ENCODE peak calls at places on chromosomes 4 and X, in five cellular contexts. Y, Q, R, H and J are unnamed samples.

GRCh38 chr4:94419956-94420355 is 31.8 kb upstream of the PDLIM5 start:
- DNase-seq in H (no peak), Q (no peak), Y (no peak), R (peak), J (no peak)

GRCh38 chr4:76571274-76571673 is 136.2 kb downstream of the SHROOM3 start:
- DNase-seq in Q (no peak), R (no peak), H (no peak), Y (no peak), J (no peak)

GRCh38 chr4:18034099-18034498 is 12.5 kb upstream of the LCORL start:
- DNase-seq in H (no peak), Q (no peak), R (peak), Y (no peak), J (no peak)

GRCh38 chr4:170697045-170697444 is 607.3 kb upstream of the AADAT start:
- DNase-seq in H (no peak), Y (no peak), R (no peak), Q (no peak), J (no peak)

GRCh38 chr4:103482471-103482870 is 237.3 kb downstream of the TACR3 start:
- DNase-seq in Y (no peak), H (no peak), Q (no peak), R (peak), J (no peak)

GRCh38 chr4:142040043-142040442 is 403.7 kb downstream of the IL15 start:
- DNase-seq in H (no peak), Y (no peak), Q (peak), R (no peak), J (no peak)

GRCh38 chr4:186144180-186144579 is 39.7 kb downstream of the FAM149A start:
- DNase-seq in Y (no peak), R (peak), H (peak), Q (no peak), J (no peak)

GRCh38 chr4:153142700-153143438 is 61.4 kb upstream of the TRIM2 start:
- DNase-seq in R (peak), Q (peak), H (peak), Y (peak), J (no peak)

GRCh38 chr4:21887481-21887880 is 61.1 kb downstream of the KCNIP4 start:
- DNase-seq in R (no peak), Q (no peak), H (no peak), Y (no peak), J (no peak)

GRCh38 chrX:107894038-107894437 is 68.4 kb downstream of the MID2 start:
- DNase-seq in Y (peak), Q (peak), R (peak), H (no peak), J (no peak)

GRCh38 chr4:172104534-172104933 is 291.3 kb downstream of the GALNTL6 start:
- DNase-seq in Y (no peak), H (no peak), Q (no peak), R (no peak), J (no peak)

GRCh38 chr4:185384877-185385465 is 10.8 kb downstream of the LRP2BP start:
- DNase-seq in R (peak), H (no peak), Y (peak), Q (no peak), J (no peak)

GRCh38 chr4:23819041-23819511 is 70.8 kb downstream of the PPARGC1A start:
- DNase-seq in R (no peak), Q (no peak), H (no peak), Y (peak), J (no peak)

GRCh38 chrX:40132751-40133150 is 35.0 kb upstream of the BCOR start:
- DNase-seq in H (peak), Q (no peak), Y (peak), R (peak), J (no peak)

GRCh38 chrX:3712080-3712869 is 1.2 kb downstream of the PRKX start:
- DNase-seq in H (peak), Q (peak), R (peak), Y (peak), J (peak)

GRCh38 chr4:141027421-141027820 is 105.8 kb downstream of the RNF150 start:
- DNase-seq in H (no peak), Q (no peak), R (no peak), Y (no peak), J (no peak)

GRCh38 chrX:138865093-138865649 is 153.7 kb upstream of the FGF13 start:
- DNase-seq in H (no peak), Q (no peak), Y (no peak), R (no peak), J (no peak)

GRCh38 chrX:42093756-42094155 is 170.4 kb upstream of the CASK start:
- DNase-seq in Q (no peak), H (no peak), Y (no peak), R (peak), J (no peak)

GRCh38 chr4:120293341-120293740 is 226.7 kb upstream of the MAD2L1 start:
- DNase-seq in Y (no peak), R (peak), H (no peak), Q (no peak), J (no peak)

GRCh38 chr4:88226143-88226542 is 58.2 kb downstream of the PPM1K start:
- DNase-seq in Q (no peak), R (no peak), H (no peak), Y (no peak), J (no peak)

GRCh38 chrX:35919536-35920309 is at the start of gene CFAP47:
- DNase-seq in Q (peak), R (no peak), Y (peak), H (peak), J (peak)

GRCh38 chrX:103249805-103250204 is 5.2 kb downstream of the TCEAL8 start:
- DNase-seq in Q (no peak), Y (no peak), H (no peak), R (no peak), J (no peak)

GRCh38 chr4:133156556-133156955 is 7.5 kb downstream of the PCDH10 start:
- DNase-seq in Q (no peak), Y (no peak), H (no peak), R (no peak), J (no peak)

GRCh38 chr4:80207664-80208063 is 10.4 kb downstream of the PRDM8 start:
- DNase-seq in H (no peak), Q (no peak), R (no peak), Y (no peak), J (no peak)

GRCh38 chrX:85052207-85052606 is 48.5 kb downstream of the APOOL start:
- DNase-seq in Y (no peak), R (peak), H (no peak), Q (no peak), J (no peak)

GRCh38 chrX:72107841-72108590 is 23.7 kb downstream of the RTL5 start:
- DNase-seq in Y (no peak), R (no peak), H (no peak), Q (peak), J (no peak)

GRCh38 chrX:72108666-72109065 is 23.0 kb downstream of the RTL5 start:
- DNase-seq in R (no peak), Y (no peak), Q (peak), H (no peak), J (no peak)

GRCh38 chrX:72105436-72105835 is 26.3 kb downstream of the RTL5 start:
- DNase-seq in Q (no peak), R (no peak), H (no peak), Y (no peak), J (no peak)

GRCh38 chrX:72110051-72110926 is 21.4 kb downstream of the RTL5 start:
- DNase-seq in Q (peak), R (no peak), Y (no peak), H (no peak), J (no peak)

DNA sequence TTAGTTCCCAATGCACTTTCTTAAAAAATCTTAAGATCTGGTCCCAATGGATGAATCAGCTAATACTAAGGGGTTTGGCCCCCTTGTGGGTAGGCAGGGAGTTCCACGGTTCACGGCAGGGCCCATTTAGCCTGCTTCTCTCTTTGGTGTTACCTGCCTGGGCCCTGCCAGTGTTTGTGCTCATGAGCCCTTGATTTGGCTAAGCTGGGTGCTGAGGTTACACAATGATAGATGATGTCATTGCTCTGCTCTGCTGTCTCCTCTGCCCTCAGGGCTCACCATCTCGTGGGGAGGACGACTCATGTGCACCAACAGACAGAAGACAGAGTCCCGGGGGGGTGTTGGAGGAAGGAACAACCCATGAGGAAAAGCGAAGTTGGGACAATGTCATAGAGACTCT is 24.4 kb downstream of the RTL5 start:
- DNase-seq in H (no peak), Q (peak), R (peak), Y (no peak), J (no peak)
- TF ChIP-seq CTCF in H (no peak), Q (peak), R (no peak), Y (no peak), J (no peak)

GRCh38 chr4:82462415-82462831 is 32.0 kb downstream of the ENOPH1 start:
- DNase-seq in R (peak), Q (peak), Y (peak), H (peak), J (no peak)

GRCh38 chr4:82458729-82459128 is 28.3 kb downstream of the ENOPH1 start:
- DNase-seq in R (no peak), Q (peak), Y (no peak), H (no peak), J (no peak)

GRCh38 chr4:82461710-82462109 is 31.3 kb downstream of the ENOPH1 start:
- DNase-seq in H (no peak), Y (no peak), Q (no peak), R (no peak), J (no peak)

GRCh38 chr4:82452026-82452425 is 21.6 kb downstream of the ENOPH1 start:
- DNase-seq in R (no peak), Y (no peak), Q (peak), H (no peak), J (no peak)

GRCh38 chr4:82457266-82457665 is 26.9 kb downstream of the ENOPH1 start:
- DNase-seq in Q (peak), Y (no peak), H (no peak), R (no peak), J (no peak)
- TF ChIP-seq CTCF in Q (no peak), Y (no peak), H (no peak), R (no peak), J (no peak)

DNA sequence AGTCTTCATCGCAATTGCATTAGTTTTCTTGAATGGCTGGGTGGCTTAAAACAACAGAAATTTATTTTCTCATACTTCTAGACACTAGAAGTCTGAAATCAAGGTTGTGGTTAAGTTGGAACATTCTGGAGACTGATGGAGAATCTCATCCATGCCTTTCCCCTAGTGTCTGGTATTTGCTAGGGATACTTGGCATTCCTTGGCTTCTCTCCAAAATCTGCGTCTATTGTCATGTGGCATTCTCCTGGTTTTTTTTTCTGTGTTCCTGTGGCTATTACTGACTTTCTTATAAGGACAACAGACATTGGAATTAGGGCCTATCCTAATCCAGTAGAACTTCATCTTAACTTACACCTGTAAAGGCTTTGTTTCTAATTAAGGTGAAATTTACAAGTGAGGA is 272.8 kb upstream of the EPHA5 start:
- DNase-seq in Q (peak), R (peak), H (no peak), Y (no peak), J (no peak)
- TF ChIP-seq CTCF in Q (peak), R (no peak), H (no peak), Y (no peak), J (peak)

DNA sequence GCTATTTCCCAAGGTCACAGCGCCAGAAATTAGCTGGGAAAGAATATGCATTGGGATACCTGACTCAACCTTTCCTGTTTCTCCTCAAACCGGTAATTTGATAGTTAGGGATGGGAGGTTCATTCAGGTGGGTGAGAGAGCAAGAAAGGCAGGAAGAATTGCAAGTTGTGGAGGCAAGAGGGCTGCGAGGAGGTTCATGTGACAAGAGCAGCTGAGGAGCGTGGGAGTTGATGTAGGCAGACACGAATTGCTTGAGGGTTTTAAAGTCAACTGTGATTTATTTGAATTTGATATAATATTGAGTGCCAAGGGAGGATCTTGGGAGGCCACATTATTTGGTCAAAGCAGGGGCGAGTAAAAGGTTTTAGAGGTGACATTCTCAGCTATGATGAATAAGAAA is 329.0 kb downstream of the STIM2 start:
- DNase-seq in H (no peak), Q (no peak), Y (no peak), R (no peak), J (no peak)
- TF ChIP-seq CTCF in H (no peak), Q (no peak), Y (no peak), R (no peak), J (no peak)

DNA sequence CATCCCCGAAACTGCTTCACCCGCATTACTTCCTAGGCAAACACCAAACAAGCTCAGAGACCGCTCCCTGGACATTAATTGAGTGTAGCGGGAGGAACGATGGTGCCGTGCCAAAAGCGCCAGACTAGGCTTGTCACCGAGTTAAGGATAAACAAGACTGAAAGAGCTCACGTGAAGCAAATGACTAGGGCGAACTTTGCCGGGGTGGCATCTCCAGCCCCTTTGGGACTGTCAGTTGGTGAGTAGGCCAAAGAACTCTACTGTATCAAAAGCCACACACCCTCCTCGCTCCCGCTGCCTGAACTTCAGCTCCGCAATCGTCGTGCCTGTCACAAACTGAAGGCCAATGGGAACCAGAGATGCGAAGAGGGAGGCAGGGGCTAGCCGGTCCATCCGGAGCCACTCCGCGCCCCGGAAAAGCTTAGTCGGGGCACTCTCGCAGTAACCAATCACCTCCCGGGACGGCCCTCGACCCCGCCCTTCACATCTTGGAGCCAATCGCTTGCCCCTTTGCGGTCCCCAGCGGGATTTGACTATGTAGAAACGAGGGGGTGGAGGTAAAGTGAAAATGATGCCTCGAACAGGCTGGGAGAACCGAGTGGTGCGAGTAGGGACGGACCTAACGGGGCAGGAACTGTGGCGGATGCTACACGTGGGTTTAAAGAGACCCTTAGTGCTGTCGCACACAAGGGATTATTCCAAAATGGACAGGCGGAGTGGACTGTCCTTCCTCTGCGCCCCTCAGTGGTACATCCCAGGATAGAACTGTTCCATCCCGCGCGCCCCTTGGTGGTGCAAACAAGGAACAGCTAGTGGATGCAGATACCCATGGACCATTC is 37.0 kb upstream of the FAM156A start:
- DNase-seq in Y (peak), R (peak), H (peak), Q (peak), J (peak)
- TF ChIP-seq CTCF in Y (peak), R (peak), H (peak), Q (peak), J (peak)